ENCODE peak calls at places on chromosomes 6 and 20, in nine cellular contexts. Z is upper lobe of right lung; F is ovary; E is suprapubic skin; Q is tibial artery; A is naive thymus-derived CD4-positive, alpha-beta T cell; T is CD4-positive, CD25-positive, alpha-beta regulatory T cell; X is IMR-90; G is right cardiac atrium. V is an unnamed sample. For H3K4me1, the result is how much of the 10 kb centered on the place peaks cover.

GRCh38 chr6:7769702-7770101 is 43.8 kb downstream of the BMP6 start:
- DNase-seq in G (no peak), E (no peak), F (no peak), Z (no peak), A (no peak), X (peak), Q (no peak), T (no peak), V (peak)

GRCh38 chr6:27755768-27756167 is 156.4 kb downstream of the OR2B2 start:
- DNase-seq in T (no peak), G (no peak), X (no peak), F (no peak), A (no peak), E (no peak), Q (no peak), Z (no peak), V (no peak)

GRCh38 chr20:34825530-34826362 is at the start of gene NCOA6:
- DNase-seq in Z (peak), Q (peak), F (peak), G (peak), T (peak), E (peak), A (peak), X (peak), V (no peak)

GRCh38 chr6:39280247-39280731 is 33.9 kb downstream of the KCNK17 start:
- DNase-seq in A (no peak), T (no peak), Q (no peak), Z (peak), E (no peak), G (peak), X (no peak), F (no peak), V (peak)

GRCh38 chr6:18335948-18336347 is 51.2 kb upstream of the RNF144B start:
- DNase-seq in X (no peak), Z (no peak), E (no peak), Q (no peak), A (no peak), G (no peak), F (no peak), T (no peak), V (no peak)

GRCh38 chr20:20824924-20825584 is 112.6 kb upstream of the RALGAPA2 start:
- DNase-seq in T (peak), Z (peak), F (peak), A (peak), Q (peak), E (no peak), X (peak), G (peak), V (no peak)

GRCh38 chr20:50295762-50296449 is 105.3 kb downstream of the CEBPB start:
- DNase-seq in X (no peak), E (no peak), Q (no peak), G (peak), A (no peak), Z (peak), T (no peak), F (no peak), V (no peak)

GRCh38 chr6:162615016-162615717 is 112.4 kb downstream of the PRKN start:
- DNase-seq in G (no peak), T (no peak), E (no peak), Z (no peak), Q (no peak), X (no peak), F (peak), A (no peak), V (no peak)

GRCh38 chr6:551405-551804 is 105.5 kb downstream of the HUS1B start:
- DNase-seq in Z (no peak), E (no peak), A (no peak), Q (no peak), X (peak), F (no peak), T (no peak), G (peak), V (no peak)

GRCh38 chr6:32940656-32941411 is at the start of gene HLA-DMB:
- DNase-seq in Z (peak), A (peak), G (peak), X (peak), T (peak), Q (peak), E (no peak), F (no peak), V (peak)

GRCh38 chr6:19836799-19837510 is at the start of gene ID4:
- DNase-seq in Q (peak), Z (peak), G (peak), E (peak), F (peak), A (no peak), T (no peak), X (peak), V (no peak)

GRCh38 chr6:45818655-45819054 is 197.0 kb downstream of the CLIC5 start:
- DNase-seq in F (no peak), Q (no peak), A (no peak), G (no peak), E (no peak), T (no peak), Z (no peak), X (no peak), V (no peak)

GRCh38 chr6:36839819-36840379 is 655 bp upstream of the CPNE5 start:
- DNase-seq in Q (no peak), T (peak), Z (no peak), A (peak), F (peak), G (peak), E (no peak), X (no peak), V (peak)

GRCh38 chr6:146861716-146862115 is 262.9 kb downstream of the ADGB start:
- DNase-seq in Z (no peak), Q (no peak), X (no peak), A (no peak), F (no peak), E (no peak), G (no peak), T (no peak), V (no peak)

GRCh38 chr20:56873836-56874235 is 244.7 kb downstream of the TFAP2C start:
- DNase-seq in F (no peak), G (no peak), X (no peak), A (no peak), T (no peak), Z (no peak), Q (no peak), E (no peak), V (no peak)

GRCh38 chr6:12593720-12594540 is 122.6 kb upstream of the PHACTR1 start:
- DNase-seq in Z (peak), E (no peak), Q (no peak), A (no peak), X (no peak), T (no peak), G (no peak), F (no peak), V (no peak)

GRCh38 chr20:61932711-61933480 is 132.8 kb downstream of the TAF4 start:
- DNase-seq in G (no peak), A (no peak), E (peak), Z (peak), T (no peak), F (no peak), Q (peak), X (no peak), V (no peak)

GRCh38 chr6:100573169-100573568 is 108.4 kb upstream of the SIM1 start:
- DNase-seq in Z (no peak), T (peak), Q (no peak), E (no peak), X (peak), G (no peak), F (no peak), A (no peak), V (no peak)

GRCh38 chr20:2149507-2149906 is 47.9 kb downstream of the STK35 start:
- DNase-seq in X (peak), F (no peak), G (no peak), Q (no peak), Z (no peak), A (no peak), E (no peak), T (no peak), V (no peak)

GRCh38 chr20:21246143-21246542 is 57.0 kb upstream of the XRN2 start:
- DNase-seq in Z (no peak), G (no peak), X (no peak), E (no peak), F (no peak), T (no peak), A (no peak), Q (no peak), V (no peak)

GRCh38 chr6:128208078-128208477 is 307.2 kb upstream of the THEMIS start:
- DNase-seq in F (no peak), Q (no peak), A (no peak), T (no peak), G (no peak), Z (no peak), X (peak), E (no peak), V (peak)

GRCh38 chr6:125952764-125953501 is 3.6 kb upstream of the HINT3 start:
- DNase-seq in Q (no peak), A (no peak), G (peak), T (peak), F (no peak), Z (peak), E (no peak), X (peak), V (peak)
- H3K4me1 ChIP-seq in Q (under half), A (under half), G (under half), T (under half), F (under half), Z (under half), E (under half), X (under half), V (under half)

GRCh38 chr6:143167224-143167623 is 106.5 kb downstream of the AIG1 start:
- DNase-seq in F (no peak), G (no peak), A (no peak), Z (no peak), X (no peak), T (no peak), E (no peak), Q (no peak), V (no peak)

GRCh38 chr6:143166247-143166695 is 105.6 kb downstream of the AIG1 start:
- DNase-seq in G (no peak), Z (no peak), Q (no peak), F (no peak), T (no peak), A (no peak), X (no peak), E (no peak), V (no peak)

GRCh38 chr6:143165315-143165855 is 104.7 kb downstream of the AIG1 start:
- DNase-seq in A (no peak), X (no peak), Q (no peak), Z (no peak), F (no peak), T (no peak), G (no peak), E (no peak), V (no peak)

GRCh38 chr6:143164565-143165105 is 103.9 kb downstream of the AIG1 start:
- DNase-seq in G (no peak), Q (no peak), Z (no peak), F (no peak), A (no peak), E (no peak), X (no peak), T (no peak), V (no peak)

DNA sequence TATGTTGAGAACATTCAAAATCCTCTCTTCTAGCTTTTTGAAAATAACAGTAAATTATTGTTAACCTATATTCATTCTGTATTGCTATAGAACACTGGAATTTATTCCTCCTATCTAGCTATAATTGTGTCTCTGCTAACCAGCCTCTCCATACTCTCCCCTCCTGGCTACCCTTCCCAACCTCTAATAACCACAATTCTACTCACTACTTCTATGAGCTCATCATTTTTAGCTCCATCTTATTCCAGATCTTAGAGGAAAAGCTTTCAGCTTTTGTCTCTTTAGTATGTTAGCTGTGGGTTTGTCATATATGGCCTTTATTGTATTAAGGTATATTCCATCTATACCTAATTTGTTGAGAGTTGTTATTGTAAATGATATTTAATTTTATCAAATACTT is 108.8 kb downstream of the AIG1 start:
- DNase-seq in T (no peak), A (no peak), F (no peak), Z (no peak), G (no peak), X (no peak), E (no peak), Q (no peak), V (no peak)
- H3K4me3 ChIP-seq in T (no peak), A (no peak), F (no peak), Z (no peak), G (no peak), X (no peak), E (no peak), Q (no peak), V (no peak)

DNA sequence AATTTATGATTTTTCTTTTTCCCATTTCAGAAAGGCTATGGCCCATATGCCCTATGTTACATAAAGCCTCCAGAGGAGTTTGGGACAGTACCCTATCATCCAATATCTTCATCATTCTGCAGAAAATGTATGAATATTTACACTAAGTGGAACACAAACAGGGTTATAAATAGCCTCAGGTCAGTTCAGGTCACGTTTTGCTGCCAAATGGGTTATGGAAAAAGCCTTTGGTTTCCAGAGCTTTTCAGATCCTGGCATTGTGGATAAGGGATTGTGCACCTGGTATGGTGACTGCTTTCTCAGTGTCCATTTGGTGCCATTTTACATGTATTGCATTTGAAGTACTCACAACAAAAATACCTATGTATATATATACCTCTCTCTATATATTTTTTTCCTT is 29.4 kb downstream of the UTRN start:
- DNase-seq in F (no peak), G (no peak), X (no peak), T (no peak), E (no peak), Q (no peak), Z (no peak), A (no peak), V (no peak)
- H3K4me1 ChIP-seq in F (under half), G (under half), X (under half), T (under half), E (under half), Q (half or more), Z (half or more), A (under half), V (under half)

GRCh38 chr6:157019733-157020132 is 242.6 kb downstream of the ARID1B start:
- DNase-seq in Q (no peak), A (peak), Z (no peak), F (no peak), E (no peak), X (peak), T (peak), G (no peak), V (no peak)
- H3K4me3 ChIP-seq in Q (peak), A (peak), Z (no peak), F (no peak), E (no peak), X (no peak), T (no peak), G (no peak), V (no peak)

DNA sequence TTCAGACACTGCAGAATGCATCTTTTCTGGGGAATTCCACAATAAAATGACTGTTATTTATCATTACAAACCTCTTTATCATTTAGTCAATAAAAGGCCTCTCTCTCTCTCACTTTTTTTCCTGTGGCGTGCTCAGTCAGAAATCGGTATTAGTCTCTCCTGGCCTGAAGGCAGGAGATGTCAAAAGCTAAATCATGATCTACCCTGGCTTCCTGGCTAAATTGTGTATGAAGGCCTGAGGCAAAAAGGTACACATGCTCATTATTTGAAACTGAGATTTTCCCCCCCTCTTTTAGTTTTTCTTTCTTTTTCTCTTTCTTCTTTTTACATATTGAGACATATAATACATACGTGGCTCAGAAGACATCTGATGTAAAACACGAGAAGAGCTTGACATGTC is 375.0 kb upstream of the SLC35B3 start:
- DNase-seq in G (no peak), Z (no peak), X (no peak), A (no peak), E (no peak), Q (no peak), F (no peak), T (no peak), V (no peak)
- H3K4me1 ChIP-seq in G (under half), Z (under half), X (under half), A (under half), E (under half), Q (under half), F (under half), T (under half), V (under half)

DNA sequence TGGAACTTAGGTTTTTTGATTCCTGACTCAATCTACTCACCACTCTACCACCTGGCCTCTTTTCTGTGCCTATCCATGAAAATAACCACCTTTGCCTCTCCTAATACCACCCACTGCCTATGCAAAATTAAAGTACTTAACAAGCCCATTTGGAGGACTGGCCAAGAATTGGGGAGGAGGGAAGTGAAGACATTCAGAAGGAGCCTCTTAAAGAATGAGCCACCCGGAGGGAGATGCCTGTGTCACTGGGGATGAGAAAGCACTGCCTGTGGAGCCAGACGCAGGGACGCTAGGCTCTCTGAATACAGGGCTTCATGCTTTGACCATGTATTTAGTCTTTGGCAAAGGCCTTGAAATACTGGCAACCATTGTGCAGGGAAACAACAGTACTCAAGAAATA is 40.0 kb upstream of the MRPS10 start:
- DNase-seq in G (no peak), A (no peak), E (no peak), T (no peak), X (no peak), Q (no peak), F (no peak), Z (no peak), V (no peak)
- H3K4me3 ChIP-seq in G (no peak), A (no peak), E (no peak), T (no peak), X (no peak), Q (no peak), F (no peak), Z (no peak), V (no peak)

GRCh38 chr20:31605902-31606677 is 1.0 kb downstream of the ID1 start:
- DNase-seq in A (peak), F (peak), G (peak), X (no peak), Q (no peak), T (peak), E (no peak), Z (peak), V (no peak)
- H3K4me1 ChIP-seq in A (under half), F (under half), G (under half), X (under half), Q (under half), T (under half), E (half or more), Z (under half), V (half or more)